ENCODE peak calls at places on chromosomes 13 and 19, in ten cellular contexts. C is type B pancreatic cell; P is mucosa of descending colon; G is nephron progenitor cell; R is CD4-positive, CD25-positive, alpha-beta regulatory T cell; X is activated T-cell treated with anti-CD3 and anti-CD28 coated beads, Interleukin-2, amount 50 U/mL, for 48 hours; M is left lobe of liver; Q is DMS153; V is EH; A is T-helper 2 cell treated with Interferon-gamma antibody and Interleukin-4, amounts not matched to agents 5 μg/mL and 100 μg/mL, for 36 hours. N is an unnamed sample.

GRCh38 chr19:20072936-20073335 is 4.9 kb upstream of the ZNF90 start:
- DNase-seq in C (no peak), P (no peak), G (no peak), R (no peak), X (no peak), M (no peak), Q (no peak), V (no peak), A (no peak), N (no peak)

GRCh38 chr13:42401376-42401775 is 129.4 kb downstream of the AKAP11 start:
- DNase-seq in C (no peak), P (no peak), G (no peak), R (no peak), X (no peak), M (no peak), Q (no peak), V (no peak), A (no peak), N (no peak)

GRCh38 chr19:19597809-19598306 is 20.6 kb downstream of the PBX4 start:
- DNase-seq in C (no peak), P (no peak), G (no peak), R (peak; percentile 81), X (peak; percentile 63), M (no peak), Q (no peak), V (no peak), A (peak; percentile 84), N (no peak)

GRCh38 chr19:57803594-57804325 is 11.0 kb downstream of the ZNF552 start:
- DNase-seq in C (peak; percentile 74), P (peak; percentile 60), G (peak; percentile 66), R (no peak), X (no peak), M (no peak), Q (no peak), V (peak; percentile 95), A (no peak), N (peak; percentile 86)

GRCh38 chr19:52722062-52723005 is 12.5 kb downstream of the ZNF611 start:
- DNase-seq in C (no peak), P (no peak), G (no peak), R (no peak), X (no peak), M (no peak), Q (no peak), V (peak; percentile 96), A (no peak), N (peak; percentile 88)

GRCh38 chr19:54432144-54432738 is 16.8 kb upstream of the LENG8 start:
- DNase-seq in C (no peak), P (no peak), G (no peak), R (no peak), X (no peak), M (no peak), Q (no peak), V (no peak), A (no peak), N (no peak)

GRCh38 chr19:34666200-34666957 is 10.6 kb downstream of the SCGB2B2 start:
- DNase-seq in C (no peak), P (no peak), G (no peak), R (no peak), X (no peak), M (no peak), Q (no peak), V (no peak), A (no peak), N (no peak)

GRCh38 chr13:60328073-60328472 is 68.9 kb upstream of the TDRD3 start:
- DNase-seq in C (no peak), P (no peak), G (no peak), R (no peak), X (no peak), M (no peak), Q (no peak), V (no peak), A (no peak), N (no peak)

GRCh38 chr19:2798733-2799132 is 13.4 kb downstream of the THOP1 start:
- DNase-seq in C (no peak), P (no peak), G (no peak), R (no peak), X (no peak), M (peak; percentile 62), Q (no peak), V (peak; percentile 19), A (no peak), N (no peak)